ENCODE peak calls at places on chromosomes 16 and 17, in five cellular contexts. One of them, this sample, is unnamed.

GRCh38 chr16:88023786-88024185 is 72.6 kb downstream of the BANP start:
- DNase-seq in ACHN: no peak
- DNase-seq in iris pigment epithelial cell: no peak
- DNase-seq in AML-193: no peak
- DNase-seq in COR-L47: no peak
- DNase-seq in this sample: no peak

GRCh38 chr16:20830372-20830771 is 24.0 kb downstream of the REXO5 start:
- DNase-seq in COR-L47: no peak
- DNase-seq in AML-193: no peak
- DNase-seq in ACHN: no peak
- DNase-seq in iris pigment epithelial cell: no peak
- DNase-seq in this sample: no peak

GRCh38 chr17:74407384-74407783 is 24.5 kb upstream of the GPRC5C start:
- DNase-seq in iris pigment epithelial cell: no peak
- DNase-seq in AML-193: no peak
- DNase-seq in ACHN: no peak
- DNase-seq in COR-L47: no peak
- DNase-seq in this sample: no peak

GRCh38 chr17:45923511-45924268 is 29.3 kb downstream of the MAPT start:
- DNase-seq in AML-193: peak; percentile 31
- DNase-seq in COR-L47: no peak
- DNase-seq in ACHN: no peak
- DNase-seq in iris pigment epithelial cell: peak; percentile 73
- DNase-seq in this sample: no peak

GRCh38 chr16:2838928-2839327 is 8.8 kb downstream of the ZG16B start:
- DNase-seq in COR-L47: peak; percentile 56
- DNase-seq in AML-193: peak; percentile 58
- DNase-seq in ACHN: peak; percentile 78
- DNase-seq in iris pigment epithelial cell: peak; percentile 70
- DNase-seq in this sample: peak; percentile 64

GRCh38 chr16:23577493-23577892 is 18.6 kb downstream of the NDUFAB1 start:
- DNase-seq in AML-193: no peak
- DNase-seq in ACHN: no peak
- DNase-seq in COR-L47: no peak
- DNase-seq in iris pigment epithelial cell: no peak
- DNase-seq in this sample: no peak

GRCh38 chr16:89827383-89828198 is 684 bp upstream of the SPIRE2 start:
- DNase-seq in iris pigment epithelial cell: peak; percentile 61
- DNase-seq in AML-193: no peak
- DNase-seq in ACHN: peak; percentile 82
- DNase-seq in COR-L47: no peak
- DNase-seq in this sample: no peak

GRCh38 chr17:6701719-6702118 is 11.4 kb downstream of the SLC13A5 start:
- DNase-seq in iris pigment epithelial cell: peak; percentile 21
- DNase-seq in ACHN: peak; percentile 54
- DNase-seq in COR-L47: no peak
- DNase-seq in AML-193: no peak
- DNase-seq in this sample: no peak

GRCh38 chr16:2386990-2387389 is 42.3 kb upstream of the CCNF start:
- DNase-seq in iris pigment epithelial cell: no peak
- DNase-seq in ACHN: peak; percentile 12
- DNase-seq in COR-L47: no peak
- DNase-seq in AML-193: no peak
- DNase-seq in this sample: no peak